ENCODE peak calls at places on chromosomes 3 and 15, in seven cellular contexts. L is AG20443, A is EH, E is GM23248, N is nephron progenitor cell, Y is left ventricle myocardium inferior, I is NCI-H774. P is an unnamed sample.

GRCh38 chr3:177807150-177807875 is 610.0 kb upstream of the TBL1XR1 start:
- DNase-seq in I (no peak), E (peak; percentile 39), N (no peak), A (peak; percentile 48), Y (no peak), L (no peak), P (no peak)

GRCh38 chr15:75786564-75786925 is 56.7 kb upstream of the UBE2Q2 start:
- DNase-seq in L (no peak), N (no peak), E (peak; percentile 11), A (no peak), I (no peak), Y (no peak), P (no peak)

GRCh38 chr3:40451551-40451950 is 5.6 kb upstream of the RPL14 start:
- DNase-seq in E (no peak), Y (no peak), I (no peak), A (no peak), N (no peak), L (no peak), P (no peak)

GRCh38 chr3:30871720-30872119 is 22.7 kb downstream of the GADL1 start:
- DNase-seq in E (no peak), N (no peak), I (no peak), Y (no peak), L (no peak), A (no peak), P (no peak)

GRCh38 chr3:74500257-74500656 is 114.2 kb downstream of the CNTN3 start:
- DNase-seq in A (peak; percentile 19), Y (no peak), N (no peak), E (peak; percentile 52), I (no peak), L (peak; percentile 19), P (no peak)

GRCh38 chr3:58214484-58215316 is 3.9 kb upstream of the DNASE1L3 start:
- DNase-seq in A (peak; percentile 59), L (no peak), E (peak; percentile 63), I (no peak), N (no peak), Y (no peak), P (no peak)

GRCh38 chr3:38479431-38480092 is 16.6 kb upstream of the EXOG start:
- DNase-seq in E (peak; percentile 79), N (peak; percentile 40), A (peak; percentile 73), L (peak; percentile 91), Y (peak; percentile 48), I (peak; percentile 0), P (peak; percentile 12)

GRCh38 chr15:39230205-39230916 is 350.5 kb upstream of the THBS1 start:
- DNase-seq in L (no peak), I (no peak), Y (no peak), N (no peak), E (no peak), A (peak; percentile 50), P (peak; percentile 23)

GRCh38 chr3:102400766-102401165 is 34.0 kb upstream of the ZPLD1 start:
- DNase-seq in A (peak; percentile 8), L (no peak), N (no peak), E (peak; percentile 18), Y (no peak), I (no peak), P (no peak)

GRCh38 chr3:183980408-183980807 is 37.3 kb downstream of the ABCC5 start:
- DNase-seq in N (no peak), A (peak; percentile 13), L (no peak), I (no peak), E (no peak), Y (no peak), P (peak; percentile 73)

GRCh38 chr15:78679089-78679511 is 38.1 kb upstream of the CHRNB4 start:
- DNase-seq in Y (no peak), E (no peak), I (no peak), L (no peak), N (no peak), A (no peak), P (no peak)

GRCh38 chr3:5188419-5189405 is 1.2 kb downstream of the EDEM1 start:
- DNase-seq in N (peak; percentile 9), Y (no peak), E (peak; percentile 64), A (peak; percentile 39), I (peak; percentile 8), L (peak; percentile 33), P (peak; percentile 21)

GRCh38 chr3:58175429-58176184 is 35.2 kb downstream of the DNASE1L3 start:
- DNase-seq in A (peak; percentile 38), E (peak; percentile 39), N (no peak), I (no peak), Y (no peak), L (no peak), P (no peak)

GRCh38 chr3:58518304-58518789 is 18.6 kb downstream of the ACOX2 start:
- DNase-seq in E (no peak), L (no peak), Y (no peak), N (no peak), I (no peak), A (no peak), P (no peak)

GRCh38 chr15:43285609-43286037 is 18.9 kb upstream of the TGM5 start:
- DNase-seq in A (peak; percentile 73), E (peak; percentile 74), I (peak; percentile 66), N (peak; percentile 53), L (peak; percentile 77), Y (no peak), P (peak; percentile 76)

GRCh38 chr3:46299608-46300460 is 54.1 kb upstream of the CCR2 start:
- DNase-seq in N (no peak), L (no peak), A (no peak), E (no peak), I (no peak), Y (no peak), P (no peak)

GRCh38 chr15:51155016-51155580 is 60.4 kb upstream of the TNFAIP8L3 start:
- DNase-seq in I (no peak), Y (no peak), N (no peak), A (no peak), E (no peak), L (no peak), P (no peak)

GRCh38 chr15:77507911-77508310 is 87.2 kb downstream of the HMG20A start:
- DNase-seq in E (peak; percentile 76), Y (peak; percentile 71), A (peak; percentile 29), N (no peak), I (no peak), L (peak; percentile 78), P (no peak)

GRCh38 chr3:23999012-23999641 is 54.0 kb downstream of the NR1D2 start:
- DNase-seq in N (peak; percentile 83), L (peak; percentile 57), A (peak; percentile 68), I (peak; percentile 65), E (peak; percentile 67), Y (peak; percentile 67), P (peak; percentile 46)

GRCh38 chr3:155995525-155996370 is 124.6 kb upstream of the KCNAB1 start:
- DNase-seq in N (no peak), L (peak; percentile 63), A (peak; percentile 60), E (peak; percentile 66), I (peak; percentile 38), Y (no peak), P (peak; percentile 66)

GRCh38 chr3:9717050-9717555 is 13.5 kb downstream of the CPNE9 start:
- DNase-seq in N (no peak), Y (no peak), I (no peak), A (no peak), E (no peak), L (no peak), P (no peak)

GRCh38 chr3:98376631-98377030 is 13.8 kb upstream of the OR5K3 start:
- DNase-seq in A (no peak), E (no peak), I (no peak), N (no peak), Y (no peak), L (no peak), P (no peak)

GRCh38 chr3:155605571-155605970 is 139.3 kb downstream of the PLCH1 start:
- DNase-seq in E (no peak), I (no peak), N (no peak), A (no peak), Y (no peak), L (no peak), P (no peak)

GRCh38 chr15:58538225-58538731 is 106.5 kb downstream of the LIPC start:
- DNase-seq in N (no peak), Y (no peak), L (no peak), E (no peak), I (no peak), A (no peak), P (no peak)

GRCh38 chr15:25891108-25891507 is 28.0 kb upstream of the ATP10A start:
- DNase-seq in A (no peak), N (no peak), Y (no peak), E (no peak), I (no peak), L (no peak), P (no peak)

GRCh38 chr15:69060041-69060481 is 45.6 kb downstream of the NOX5 start:
- DNase-seq in Y (peak; percentile 69), L (no peak), I (no peak), A (no peak), N (no peak), E (no peak), P (peak; percentile 64)

GRCh38 chr15:68211656-68212320 is 6.7 kb upstream of the CALML4 start:
- DNase-seq in E (no peak), A (no peak), L (no peak), N (no peak), Y (peak; percentile 7), I (no peak), P (no peak)

GRCh38 chr15:99682455-99682854 is 50.8 kb downstream of the LYSMD4 start:
- DNase-seq in I (no peak), N (no peak), Y (no peak), E (peak; percentile 82), A (peak; percentile 84), L (peak; percentile 49), P (no peak)

GRCh38 chr3:171809513-171810277 is 588 bp downstream of the PLD1 start:
- DNase-seq in Y (peak; percentile 90), I (peak; percentile 89), L (peak; percentile 90), A (peak; percentile 96), N (peak; percentile 71), E (peak; percentile 99), P (peak; percentile 54)

GRCh38 chr3:122609798-122610559 is 32.5 kb downstream of the PARP15 start:
- DNase-seq in Y (no peak), E (peak; percentile 86), I (no peak), N (no peak), L (peak; percentile 81), A (peak; percentile 85), P (no peak)

GRCh38 chr3:18988619-18989229 is 159.6 kb upstream of the KCNH8 start:
- DNase-seq in E (peak; percentile 26), A (no peak), Y (no peak), N (no peak), L (no peak), I (peak; percentile 24), P (peak; percentile 20)

GRCh38 chr3:94069242-94069813 is 6.5 kb downstream of the NSUN3 start:
- DNase-seq in L (peak; percentile 18), N (no peak), A (peak; percentile 40), I (no peak), E (peak; percentile 67), Y (no peak), P (no peak)

GRCh38 chr15:39459538-39459937 is 121.3 kb upstream of the THBS1 start:
- DNase-seq in Y (no peak), L (no peak), N (no peak), I (no peak), E (peak; percentile 35), A (peak; percentile 25), P (no peak)